ENCODE peak calls at places on chromosomes 6 and 20, in ten cellular contexts. Y is right atrium auricular region; Q is Peyer's patch; P is prostate gland; B is CD8-positive, alpha-beta memory T cell; E is neuronal stem cell; S is adrenal gland; T is heart right ventricle; Z is SJSA1; A is CD4-positive, CD25-positive, alpha-beta regulatory T cell. I is an unnamed sample.

GRCh38 chr6:154236646-154237236 is 119.9 kb downstream of the IPCEF1 start:
- DNase-seq in B (no peak), E (no peak), S (no peak), Z (no peak), A (no peak), Q (no peak), Y (no peak), P (no peak), T (no peak), I (no peak)

GRCh38 chr6:1713016-1713600 is 103.4 kb downstream of the FOXC1 start:
- DNase-seq in Q (no peak), Z (no peak), S (no peak), Y (no peak), A (no peak), B (no peak), P (no peak), T (no peak), E (no peak), I (no peak)

GRCh38 chr6:6225885-6226284 is 94.6 kb downstream of the F13A1 start:
- DNase-seq in S (no peak), Z (no peak), Y (no peak), E (no peak), A (no peak), B (no peak), Q (no peak), T (no peak), P (no peak), I (no peak)

GRCh38 chr20:1215386-1216170 is 10.3 kb upstream of the RAD21L1 start:
- DNase-seq in S (no peak), B (no peak), A (peak; percentile 78), Y (no peak), Z (no peak), E (no peak), T (no peak), P (no peak), Q (no peak), I (no peak)

GRCh38 chr6:154919806-154920205 is 75.3 kb upstream of the TIAM2 start:
- DNase-seq in P (no peak), T (no peak), Q (no peak), E (no peak), Y (no peak), B (no peak), S (no peak), Z (no peak), A (no peak), I (no peak)

GRCh38 chr6:49556429-49556837 is 6.0 kb downstream of the C6orf141 start:
- DNase-seq in S (peak; percentile 31), T (no peak), Z (no peak), E (no peak), Q (no peak), B (no peak), P (no peak), Y (no peak), A (peak; percentile 16), I (no peak)

GRCh38 chr6:110432285-110432899 is 17.0 kb upstream of the DDO start:
- DNase-seq in P (no peak), S (no peak), B (no peak), E (no peak), Q (no peak), Y (no peak), Z (no peak), T (no peak), A (no peak), I (no peak)

GRCh38 chr20:2875690-2876203 is 2.5 kb downstream of the PTPRA start:
- DNase-seq in A (no peak), Q (no peak), E (no peak), T (no peak), B (no peak), Z (no peak), S (no peak), Y (no peak), P (no peak), I (no peak)

GRCh38 chr6:114304304-114304887 is 38.4 kb downstream of the HS3ST5 start:
- DNase-seq in Z (peak; percentile 24), Y (no peak), Q (no peak), T (no peak), B (no peak), A (peak; percentile 4), S (no peak), P (no peak), E (no peak), I (no peak)

GRCh38 chr6:30647802-30648460 is 998 bp downstream of the C6orf136 start:
- DNase-seq in E (no peak), Q (no peak), B (no peak), P (no peak), T (peak; percentile 69), S (no peak), Y (peak; percentile 64), A (no peak), Z (no peak), I (no peak)

GRCh38 chr6:42113929-42114636 is 28.3 kb downstream of the C6orf132 start:
- DNase-seq in Z (no peak), Y (no peak), B (no peak), T (no peak), S (no peak), P (no peak), Q (no peak), A (no peak), E (no peak), I (no peak)

GRCh38 chr6:6717953-6718352 is 129.4 kb downstream of the LY86 start:
- DNase-seq in S (no peak), Y (no peak), Q (no peak), A (no peak), B (no peak), E (no peak), P (no peak), Z (no peak), T (peak; percentile 72), I (no peak)

GRCh38 chr6:24520929-24521546 is 26.3 kb downstream of the ALDH5A1 start:
- DNase-seq in B (no peak), S (peak; percentile 54), Y (no peak), Q (peak; percentile 55), A (peak; percentile 34), E (no peak), Z (peak; percentile 15), P (peak; percentile 26), T (peak; percentile 14), I (peak; percentile 74)
- H3K4me1 ChIP-seq in B (no peaks in the 10 kb centered on the region), S (no peaks in the 10 kb centered on the region), Y (no peaks in the 10 kb centered on the region), Q (no peaks in the 10 kb centered on the region), A (no peaks in the 10 kb centered on the region), E (peaks cover 15% of the 10 kb centered on the region), Z (no peaks in the 10 kb centered on the region), P (no peaks in the 10 kb centered on the region), T (no peaks in the 10 kb centered on the region), I (no peaks in the 10 kb centered on the region)

DNA sequence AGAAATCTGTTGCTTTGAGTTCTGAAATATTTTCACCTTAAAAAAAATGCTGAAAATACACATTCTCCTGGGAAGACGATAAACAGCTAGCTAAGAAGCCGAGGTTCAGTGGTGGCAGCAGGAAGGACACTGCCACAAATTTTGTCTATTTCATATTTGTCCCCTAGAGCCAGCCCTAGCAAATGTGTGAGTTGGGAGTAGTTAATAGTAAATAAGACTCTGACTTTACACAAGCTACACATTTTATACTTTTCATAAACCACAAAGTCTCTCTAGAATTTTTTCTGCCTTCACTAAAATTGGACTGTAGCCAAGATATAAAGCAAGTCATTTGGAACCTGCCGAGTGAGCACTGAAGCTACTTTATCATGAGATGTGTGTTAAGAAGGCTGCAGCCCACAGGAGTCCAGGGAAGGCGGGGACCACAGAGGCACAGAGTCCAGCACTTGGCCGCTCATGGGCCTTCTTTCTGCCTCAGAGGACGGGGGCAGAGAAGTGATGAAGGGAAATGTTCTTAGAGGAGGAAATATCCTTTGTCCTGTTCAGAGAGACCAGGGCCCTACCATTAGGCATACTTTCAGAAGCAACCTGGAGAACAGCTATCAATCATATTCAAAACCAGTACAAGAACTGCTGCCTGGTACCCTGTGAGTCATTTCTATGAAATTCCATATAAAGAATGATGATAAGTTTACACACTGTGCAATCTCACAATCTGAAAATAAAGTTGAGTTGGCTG is 241.7 kb upstream of the TAB2 start:
- DNase-seq in A (no peak), Y (no peak), E (no peak), Q (no peak), B (no peak), T (no peak), Z (no peak), S (no peak), P (no peak), I (no peak)
- H3K4me1 ChIP-seq in A (peaks cover 23% of the 10 kb centered on the region), Y (peaks cover 17% of the 10 kb centered on the region), E (no peaks in the 10 kb centered on the region), Q (peaks cover 11% of the 10 kb centered on the region), B (peaks cover 11% of the 10 kb centered on the region), T (peaks cover 2% of the 10 kb centered on the region), Z (peaks cover 15% of the 10 kb centered on the region), S (peaks cover 31% of the 10 kb centered on the region), P (peaks cover 2% of the 10 kb centered on the region), I (no peaks in the 10 kb centered on the region)

DNA sequence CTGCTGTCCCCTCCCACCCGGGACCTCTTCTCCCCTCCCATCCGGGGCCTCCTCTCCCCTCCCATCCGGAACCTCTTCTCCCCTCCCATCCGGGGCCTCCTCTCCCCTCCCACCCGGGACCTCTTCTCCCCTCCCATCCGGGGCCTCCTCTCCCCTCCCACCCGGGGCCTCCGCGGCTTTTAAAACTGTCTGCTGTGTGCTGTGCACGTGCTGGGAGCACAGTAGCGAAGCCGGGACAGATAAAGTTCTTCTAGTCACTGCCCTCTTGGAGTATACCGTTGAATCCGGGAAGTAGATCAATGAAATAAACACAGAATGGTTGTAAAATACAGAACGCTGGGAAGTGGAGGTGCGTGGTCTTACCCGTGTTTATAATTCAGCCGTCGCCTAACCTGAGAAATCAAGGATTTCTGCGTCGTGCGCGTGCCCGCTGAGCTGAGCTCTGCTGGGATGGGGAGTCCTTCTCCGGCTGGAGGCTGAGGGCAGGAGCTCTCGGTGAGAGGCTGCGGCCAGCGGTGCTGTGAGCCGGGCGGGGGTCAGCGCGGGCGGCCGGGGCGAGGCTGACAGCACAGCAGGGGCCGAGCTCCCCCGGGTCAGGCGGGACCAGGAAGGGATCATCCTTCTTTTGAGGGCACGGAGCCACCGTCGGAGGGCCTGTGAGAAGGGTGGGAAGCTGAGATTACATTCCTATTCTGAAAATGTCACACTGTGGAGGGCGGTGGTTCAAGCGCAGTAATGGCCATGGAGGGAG is 19.6 kb upstream of the KIF25 start:
- DNase-seq in Q (no peak), S (no peak), P (no peak), A (no peak), Y (no peak), B (no peak), E (no peak), Z (no peak), T (no peak), I (no peak)
- H3K4me1 ChIP-seq in Q (no peaks in the 10 kb centered on the region), S (no peaks in the 10 kb centered on the region), P (peaks cover 5% of the 10 kb centered on the region), A (no peaks in the 10 kb centered on the region), Y (no peaks in the 10 kb centered on the region), B (no peaks in the 10 kb centered on the region), E (no peaks in the 10 kb centered on the region), Z (peaks cover 35% of the 10 kb centered on the region), T (no peaks in the 10 kb centered on the region), I (no peaks in the 10 kb centered on the region)

DNA sequence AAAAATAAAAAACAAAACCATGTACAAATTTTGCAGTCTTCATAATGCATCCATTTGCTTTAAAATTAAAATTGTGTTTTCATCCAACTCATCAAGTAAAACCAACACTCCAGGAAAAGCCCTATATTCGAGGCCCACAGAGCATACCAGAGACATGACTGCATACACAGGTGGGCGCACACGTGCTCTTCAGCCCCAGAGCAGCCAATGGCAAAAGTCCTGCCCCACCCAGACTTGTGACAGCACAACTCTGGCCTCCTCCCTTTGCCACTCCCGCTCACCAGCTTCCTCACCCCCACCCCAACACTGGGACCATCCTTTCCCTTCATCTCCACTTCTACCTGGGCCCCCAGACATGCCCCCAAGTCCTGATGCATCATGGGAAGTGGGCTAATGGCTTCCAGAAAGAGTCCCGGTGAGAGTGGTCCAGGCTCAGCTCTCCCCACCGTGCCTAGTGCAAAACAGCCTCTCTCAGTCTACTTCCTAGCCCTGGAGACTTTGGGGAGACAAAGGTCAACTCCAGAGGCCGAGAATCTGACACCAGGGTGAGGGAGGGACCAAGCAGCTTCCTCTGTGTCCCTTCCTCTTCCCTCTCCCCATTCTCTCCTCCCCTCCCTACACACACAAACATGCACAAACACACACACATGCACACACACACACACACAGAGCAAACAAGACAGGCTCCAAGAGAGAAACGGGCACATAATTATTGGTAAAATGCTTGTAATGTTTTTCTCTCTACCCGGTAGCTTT is 14.4 kb downstream of the GRM4 start:
- DNase-seq in B (no peak), Q (no peak), E (no peak), Y (no peak), P (no peak), A (no peak), S (no peak), T (no peak), Z (no peak), I (no peak)
- H3K4me1 ChIP-seq in B (no peaks in the 10 kb centered on the region), Q (no peaks in the 10 kb centered on the region), E (peaks cover 3% of the 10 kb centered on the region), Y (no peaks in the 10 kb centered on the region), P (no peaks in the 10 kb centered on the region), A (no peaks in the 10 kb centered on the region), S (no peaks in the 10 kb centered on the region), T (no peaks in the 10 kb centered on the region), Z (no peaks in the 10 kb centered on the region), I (no peaks in the 10 kb centered on the region)

I was measured in right lobe of liver.